ENCODE peak calls at places on chromosomes 11 and 22, in nine cellular contexts. W is foreskin fibroblast, D is fibroblast of villous mesenchyme, Q is A549, X is neural progenitor cell, S is GM10248, L is HFFc6, I is tibial artery, R is endothelial cell of umbilical vein. Y is an unnamed sample.

GRCh38 chr22:33579448-33580093 is 340.7 kb downstream of the LARGE1 start:
- DNase-seq in W (no peak), D (peak), Q (peak), X (peak), S (peak), L (peak), I (peak), R (no peak), Y (peak)

GRCh38 chr11:101129203-101129943 is at the start of gene PGR:
- DNase-seq in W (no peak), D (peak), Q (no peak), X (peak), S (no peak), L (no peak), I (peak), R (no peak), Y (no peak)

GRCh38 chr11:2419638-2420501 is 19.3 kb downstream of the TSSC4 start:
- DNase-seq in W (peak), D (peak), Q (peak), X (peak), S (peak), L (peak), I (peak), R (peak), Y (peak)

GRCh38 chr11:75563978-75564552 is 2.0 kb downstream of the SERPINH1 start:
- DNase-seq in W (peak), D (peak), Q (no peak), X (peak), S (no peak), L (peak), I (peak), R (peak), Y (no peak)

GRCh38 chr11:119728226-119728626 is 774 bp downstream of the NECTIN1 start:
- DNase-seq in W (peak), D (no peak), Q (peak), X (peak), S (peak), L (no peak), I (no peak), R (peak), Y (no peak)

GRCh38 chr22:28983190-28983589 is 78.4 kb downstream of the C22orf31 start:
- DNase-seq in W (no peak), D (no peak), Q (no peak), X (no peak), S (no peak), L (no peak), I (no peak), R (no peak), Y (no peak)

GRCh38 chr22:36757608-36758220 is 18.2 kb downstream of the IFT27 start:
- DNase-seq in W (peak), D (peak), Q (peak), X (peak), S (peak), L (peak), I (peak), R (peak), Y (peak)

GRCh38 chr11:109000531-109000930 is 335.7 kb downstream of the DDX10 start:
- DNase-seq in W (no peak), D (no peak), Q (no peak), X (no peak), S (no peak), L (no peak), I (no peak), R (no peak), Y (no peak)

GRCh38 chr11:3906166-3906565 is 50.7 kb downstream of the STIM1 start:
- DNase-seq in W (no peak), D (no peak), Q (peak), X (no peak), S (no peak), L (no peak), I (no peak), R (no peak), Y (no peak)

GRCh38 chr11:75760710-75761493 is 7.7 kb upstream of the DGAT2 start:
- DNase-seq in W (peak), D (no peak), Q (no peak), X (no peak), S (no peak), L (peak), I (no peak), R (peak), Y (no peak)

GRCh38 chr22:19110064-19110458 is 12.2 kb downstream of the DGCR2 start:
- DNase-seq in W (no peak), D (no peak), Q (no peak), X (peak), S (no peak), L (no peak), I (no peak), R (no peak), Y (no peak)

GRCh38 chr11:62423012-62423411 is 4.2 kb downstream of the SCGB1A1 start:
- DNase-seq in W (no peak), D (no peak), Q (no peak), X (no peak), S (no peak), L (no peak), I (no peak), R (no peak), Y (no peak)

GRCh38 chr11:130804306-130805077 is 111.8 kb downstream of the SNX19 start:
- DNase-seq in W (no peak), D (no peak), Q (no peak), X (no peak), S (no peak), L (no peak), I (no peak), R (no peak), Y (no peak)

GRCh38 chr11:96027021-96027420 is 103.1 kb upstream of the MTMR2 start:
- DNase-seq in W (no peak), D (no peak), Q (no peak), X (no peak), S (no peak), L (no peak), I (no peak), R (no peak), Y (no peak)

GRCh38 chr11:133843454-133843987 is 1.8 kb downstream of the SPATA19 start:
- DNase-seq in W (no peak), D (no peak), Q (no peak), X (no peak), S (no peak), L (no peak), I (no peak), R (no peak), Y (no peak)

GRCh38 chr11:37905707-37906417 is 1307.8 kb upstream of the RAG2 start:
- DNase-seq in W (no peak), D (no peak), Q (no peak), X (no peak), S (no peak), L (no peak), I (no peak), R (no peak), Y (no peak)

GRCh38 chr22:49394116-49394785 is 433.4 kb downstream of the BRD1 start:
- DNase-seq in W (no peak), D (no peak), Q (no peak), X (no peak), S (no peak), L (no peak), I (no peak), R (no peak), Y (no peak)

GRCh38 chr11:27395556-27396258 is 32.7 kb upstream of the CCDC34 start:
- DNase-seq in W (no peak), D (peak), Q (peak), X (peak), S (no peak), L (peak), I (no peak), R (no peak), Y (no peak)

GRCh38 chr11:129652828-129653227 is 162.8 kb upstream of the TMEM45B start:
- DNase-seq in W (peak), D (peak), Q (no peak), X (no peak), S (no peak), L (no peak), I (no peak), R (peak), Y (peak)

GRCh38 chr22:29129644-29130201 is 56.9 kb downstream of the KREMEN1 start:
- DNase-seq in W (no peak), D (no peak), Q (no peak), X (no peak), S (no peak), L (no peak), I (no peak), R (no peak), Y (no peak)

GRCh38 chr11:111808834-111809233 is 42.6 kb upstream of the PPP2R1B start:
- DNase-seq in W (no peak), D (no peak), Q (no peak), X (no peak), S (no peak), L (no peak), I (no peak), R (no peak), Y (no peak)

GRCh38 chr11:95675585-95675984 is 114.0 kb downstream of the FAM76B start:
- DNase-seq in W (no peak), D (no peak), Q (no peak), X (no peak), S (no peak), L (no peak), I (no peak), R (no peak), Y (no peak)

GRCh38 chr11:118002541-118003019 is 16.4 kb downstream of the IL10RA start:
- DNase-seq in W (no peak), D (peak), Q (no peak), X (peak), S (no peak), L (no peak), I (no peak), R (no peak), Y (no peak)

GRCh38 chr11:40716344-40717178 is 742.9 kb downstream of the LRRC4C start:
- DNase-seq in W (no peak), D (no peak), Q (no peak), X (peak), S (no peak), L (no peak), I (no peak), R (no peak), Y (no peak)

DNA sequence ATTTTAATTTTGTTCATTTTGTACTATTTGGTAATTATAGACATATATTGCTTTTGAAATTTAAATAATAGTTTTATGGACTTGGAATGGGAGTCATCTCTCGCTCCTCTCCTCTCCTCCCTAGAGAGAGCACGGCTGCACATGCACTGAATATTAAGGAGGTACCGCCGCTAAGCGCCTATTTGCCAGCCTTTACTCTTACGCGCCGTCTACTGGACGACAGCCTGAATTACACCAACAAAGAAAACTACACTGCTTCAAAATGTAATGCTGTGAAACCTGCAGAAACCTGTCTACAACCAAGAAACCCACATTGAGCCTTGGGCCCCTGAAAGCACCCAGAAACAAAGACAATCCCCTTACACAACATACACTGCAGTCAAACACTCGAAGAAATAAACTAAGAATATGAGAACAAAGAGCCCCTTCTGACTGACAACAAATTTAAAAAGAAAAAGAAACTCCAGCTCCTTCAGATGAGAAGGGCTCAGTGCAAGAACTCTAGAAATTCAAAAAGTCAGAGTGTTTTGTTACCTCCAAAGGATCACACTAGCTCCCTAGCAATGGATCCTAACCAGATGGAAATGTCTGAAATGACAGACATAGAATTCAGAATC is 737.2 kb downstream of the LRRC4C start:
- DNase-seq in W (no peak), D (peak), Q (peak), X (peak), S (peak), L (no peak), I (no peak), R (peak), Y (no peak)
- TF ChIP-seq CTCF in W (peak), D (peak), Q (peak), X (peak), S (peak), L (peak), I (no peak), R (peak), Y (peak)

GRCh38 chr22:45534339-45535192 is 31.9 kb downstream of the FBLN1 start:
- DNase-seq in W (no peak), D (peak), Q (no peak), X (no peak), S (no peak), L (no peak), I (no peak), R (no peak), Y (no peak)

GRCh38 chr22:45529966-45530575 is 27.4 kb downstream of the FBLN1 start:
- DNase-seq in W (peak), D (peak), Q (no peak), X (no peak), S (no peak), L (peak), I (no peak), R (no peak), Y (no peak)

GRCh38 chr22:45531441-45531840 is 28.8 kb downstream of the FBLN1 start:
- DNase-seq in W (no peak), D (no peak), Q (no peak), X (no peak), S (no peak), L (no peak), I (no peak), R (no peak), Y (no peak)

GRCh38 chr22:45533731-45534130 is 31.0 kb downstream of the FBLN1 start:
- DNase-seq in W (no peak), D (no peak), Q (no peak), X (no peak), S (no peak), L (no peak), I (no peak), R (no peak), Y (no peak)

GRCh38 chr22:45531944-45532631 is 29.4 kb downstream of the FBLN1 start:
- DNase-seq in W (no peak), D (no peak), Q (no peak), X (no peak), S (no peak), L (no peak), I (no peak), R (no peak), Y (no peak)
- TF ChIP-seq CTCF in W (no peak), D (no peak), Q (no peak), X (no peak), S (no peak), L (no peak), I (no peak), R (no peak), Y (no peak)

GRCh38 chr11:1384206-1384965 is 5.3 kb upstream of the BRSK2 start:
- DNase-seq in W (no peak), D (no peak), Q (no peak), X (no peak), S (no peak), L (peak), I (no peak), R (no peak), Y (no peak)

GRCh38 chr11:1382429-1382828 is 7.3 kb upstream of the BRSK2 start:
- DNase-seq in W (no peak), D (no peak), Q (no peak), X (no peak), S (no peak), L (no peak), I (no peak), R (no peak), Y (no peak)

GRCh38 chr11:1387521-1387920 is 2.2 kb upstream of the BRSK2 start:
- DNase-seq in W (no peak), D (no peak), Q (no peak), X (no peak), S (no peak), L (no peak), I (no peak), R (no peak), Y (no peak)

GRCh38 chr11:1381793-1382425 is 7.8 kb upstream of the BRSK2 start:
- DNase-seq in W (no peak), D (no peak), Q (no peak), X (no peak), S (no peak), L (no peak), I (no peak), R (no peak), Y (no peak)

DNA sequence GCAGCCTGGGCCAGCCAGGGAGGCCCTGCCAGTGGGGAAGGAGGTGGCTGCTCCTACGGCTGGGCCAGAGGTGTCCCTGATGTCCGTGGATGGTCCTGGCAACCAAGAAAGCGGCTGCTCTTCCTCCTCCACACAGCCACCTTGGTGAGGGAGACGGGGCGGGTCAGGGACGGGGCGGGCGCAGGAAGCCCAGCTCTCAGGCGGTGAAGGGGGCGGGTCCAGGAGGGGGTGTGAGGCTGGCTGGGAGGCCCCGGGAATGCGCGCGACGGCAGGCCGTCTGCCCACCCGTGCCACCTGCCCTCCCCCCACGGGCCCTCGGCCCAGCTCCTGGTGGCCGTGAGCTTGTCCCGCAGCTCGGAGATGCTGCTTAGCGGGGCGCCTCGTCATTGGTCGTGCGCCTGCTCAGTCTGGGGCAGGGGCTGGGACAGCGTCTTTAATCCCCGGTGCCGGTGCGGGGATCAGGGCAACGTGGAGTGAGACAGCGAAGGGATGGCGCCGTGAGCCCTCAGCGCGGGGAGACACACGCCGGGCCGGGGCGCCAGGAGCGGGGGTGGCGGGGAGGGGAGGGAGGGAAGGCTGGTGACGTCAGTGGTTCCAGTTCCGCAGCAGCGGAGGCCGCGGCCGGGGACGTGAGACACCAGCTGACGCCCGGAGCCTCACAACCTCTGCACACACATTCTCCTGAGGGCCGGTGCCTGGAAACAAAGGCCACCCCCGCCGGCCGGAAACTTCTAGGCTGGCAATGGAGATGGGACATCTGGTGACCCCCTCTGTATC is 6.7 kb upstream of the BRSK2 start:
- DNase-seq in W (peak), D (peak), Q (peak), X (peak), S (peak), L (peak), I (peak), R (peak), Y (no peak)
- TF ChIP-seq CTCF in W (no peak), D (no peak), Q (no peak), X (no peak), S (no peak), L (peak), I (no peak), R (peak), Y (no peak)

GRCh38 chr11:68641880-68642279 is 42.5 kb upstream of the GAL start:
- DNase-seq in W (no peak), D (no peak), Q (no peak), X (no peak), S (no peak), L (no peak), I (no peak), R (no peak), Y (no peak)

GRCh38 chr11:68646832-68647231 is 37.5 kb upstream of the GAL start:
- DNase-seq in W (no peak), D (no peak), Q (no peak), X (no peak), S (no peak), L (no peak), I (no peak), R (no peak), Y (no peak)

DNA sequence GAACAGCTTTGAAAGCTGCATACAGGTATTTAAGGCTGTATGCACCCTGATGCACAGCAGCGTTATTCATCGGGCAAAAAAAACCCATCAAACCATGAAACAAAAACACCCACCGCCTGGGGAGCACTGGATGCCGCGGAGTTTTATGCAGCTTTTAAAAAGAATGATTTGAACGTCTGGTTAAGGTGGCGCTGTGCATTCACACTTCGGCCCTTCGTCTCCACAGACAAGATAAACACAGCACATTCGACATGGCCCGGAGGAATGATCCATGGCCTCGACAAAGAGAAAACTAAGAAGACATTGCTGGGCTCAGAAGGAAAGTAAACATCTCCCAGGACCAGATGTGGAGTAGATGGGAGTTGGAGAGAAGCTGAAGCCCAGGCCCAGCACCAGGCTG is 40.8 kb upstream of the GAL start:
- DNase-seq in W (peak), D (peak), Q (no peak), X (no peak), S (no peak), L (no peak), I (no peak), R (no peak), Y (no peak)
- TF ChIP-seq CTCF in W (peak), D (peak), Q (peak), X (no peak), S (no peak), L (no peak), I (no peak), R (no peak), Y (no peak)

DNA sequence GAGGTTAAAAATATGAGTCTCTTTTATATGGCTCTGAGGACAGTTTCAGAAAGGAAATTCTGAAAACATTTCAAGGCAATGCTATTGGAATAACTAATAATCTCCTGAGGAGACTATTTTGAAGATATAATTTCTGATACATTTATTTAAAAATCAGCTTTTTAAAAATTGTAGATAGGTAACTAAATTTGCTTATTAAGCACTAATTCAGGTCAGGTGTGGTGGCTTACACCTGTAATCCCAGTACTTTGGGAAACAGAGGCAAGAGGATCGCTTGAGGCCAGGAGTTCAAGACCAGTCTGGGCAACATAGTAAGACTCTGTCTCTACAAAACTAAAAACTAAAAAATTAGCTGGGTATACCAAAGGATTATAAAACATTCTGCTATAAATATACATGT is 17.0 kb downstream of the ZDHHC13 start:
- DNase-seq in W (no peak), D (no peak), Q (no peak), X (no peak), S (no peak), L (no peak), I (no peak), R (no peak), Y (no peak)
- TF ChIP-seq CTCF in W (no peak), D (no peak), Q (no peak), X (no peak), S (no peak), L (no peak), I (no peak), R (no peak), Y (no peak)

DNA sequence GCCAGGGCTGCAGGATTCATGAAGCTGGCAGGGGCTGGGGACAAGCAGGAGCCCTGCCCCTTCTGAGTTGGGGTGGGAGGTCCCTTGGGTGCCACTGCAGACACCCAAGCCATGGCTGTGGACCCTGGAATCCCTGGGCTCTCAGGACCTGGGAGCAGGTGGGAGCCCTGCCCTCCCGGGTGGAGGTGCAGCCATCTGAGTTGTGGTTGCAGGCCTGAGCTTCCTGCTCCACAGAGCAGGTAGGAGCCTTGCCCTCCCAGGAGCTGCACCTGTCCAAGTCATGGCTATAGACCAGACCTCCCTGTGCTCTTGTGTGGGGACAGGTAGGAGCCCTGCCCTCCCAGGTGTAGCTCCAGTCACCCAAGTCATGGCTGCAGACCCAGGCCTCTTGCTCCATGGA is 113.5 kb downstream of the ARHGAP20 start:
- DNase-seq in W (no peak), D (no peak), Q (no peak), X (no peak), S (no peak), L (no peak), I (no peak), R (no peak), Y (no peak)
- TF ChIP-seq CTCF in W (no peak), D (no peak), Q (no peak), X (no peak), S (no peak), L (no peak), I (no peak), R (no peak), Y (no peak)